ENCODE peak calls at places on chromosomes 1 and 21, in eight cellular contexts. W is KBM-7; H is T-helper 2 cell; C is B cell; B is NCI-H774; I is NCI-H2081; P is stimulated activated CD4-positive, alpha-beta T cell treated with anti-CD3 and anti-CD28 coated beads, Interleukin-12 subunit alpha, Interleukin-12 subunit beta, amount 100 ng/mL, for 4 hours; G is central memory CD4-positive, alpha-beta T cell. Z is an unnamed sample.

GRCh38 chr1:51916587-51917405 is 38.3 kb upstream of the NRDC start:
- DNase-seq in I (no peak), G (no peak), C (no peak), B (no peak), P (no peak), H (no peak), W (no peak), Z (no peak)

GRCh38 chr1:19325958-19326747 is 14.0 kb downstream of the SLC66A1 start:
- DNase-seq in H (no peak), P (no peak), I (no peak), G (no peak), W (peak; percentile 84), C (no peak), B (no peak), Z (no peak)

GRCh38 chr1:80535446-80535845 is 1265.3 kb upstream of the ADGRL2 start:
- DNase-seq in H (no peak), G (no peak), B (no peak), W (no peak), I (no peak), C (no peak), P (no peak), Z (no peak)

GRCh38 chr1:70048336-70048735 is 157.0 kb downstream of the LRRC40 start:
- DNase-seq in H (no peak), G (no peak), I (no peak), B (no peak), C (no peak), W (no peak), P (no peak), Z (no peak)

GRCh38 chr1:65148548-65149390 is 766 bp downstream of the AK4 start:
- DNase-seq in I (peak; percentile 35), G (no peak), W (peak; percentile 61), C (peak; percentile 38), B (peak; percentile 31), P (peak; percentile 28), H (no peak), Z (peak; percentile 74)

GRCh38 chr21:34360488-34361241 is 3.1 kb upstream of the KCNE2 start:
- DNase-seq in I (no peak), P (no peak), W (peak; percentile 25), G (no peak), B (no peak), H (no peak), C (no peak), Z (no peak)

GRCh38 chr1:197865809-197866208 is 36.6 kb upstream of the C1orf53 start:
- DNase-seq in C (no peak), W (no peak), P (no peak), I (no peak), G (no peak), H (no peak), B (no peak), Z (no peak)

GRCh38 chr1:232034547-232034946 is 408.0 kb downstream of the DISC1 start:
- DNase-seq in P (no peak), B (no peak), C (no peak), W (no peak), G (no peak), I (no peak), H (no peak), Z (no peak)

GRCh38 chr1:94668528-94668927 is 127.0 kb upstream of the F3 start:
- DNase-seq in I (no peak), W (no peak), C (no peak), P (no peak), H (no peak), G (no peak), B (no peak), Z (no peak)

GRCh38 chr1:230281531-230281930 is 144.6 kb downstream of the PGBD5 start:
- DNase-seq in G (no peak), W (peak; percentile 59), I (no peak), B (no peak), H (no peak), P (no peak), C (no peak), Z (no peak)

GRCh38 chr1:202248861-202249260 is 55.3 kb downstream of the LGR6 start:
- DNase-seq in B (no peak), C (no peak), I (no peak), W (no peak), H (no peak), P (no peak), G (no peak), Z (no peak)

GRCh38 chr1:162232034-162232433 is 144.6 kb downstream of the SPATA46 start:
- DNase-seq in H (no peak), B (no peak), I (no peak), C (no peak), P (no peak), W (no peak), G (no peak), Z (no peak)

GRCh38 chr21:46119565-46120271 is 21.8 kb downstream of the COL6A2 start:
- DNase-seq in B (no peak), P (no peak), I (no peak), W (no peak), C (peak; percentile 31), H (peak; percentile 2), G (no peak), Z (no peak)

GRCh38 chr1:49052102-49052501 is 275.4 kb upstream of the BEND5 start:
- DNase-seq in I (peak; percentile 44), H (no peak), G (no peak), C (no peak), P (no peak), W (no peak), B (no peak), Z (peak; percentile 69)

GRCh38 chr1:226001852-226002666 is 2.9 kb upstream of the SDE2 start:
- DNase-seq in H (peak; percentile 32), G (peak; percentile 77), B (peak; percentile 88), I (peak; percentile 96), P (peak; percentile 8), C (peak; percentile 60), W (peak; percentile 99), Z (peak; percentile 91)

GRCh38 chr21:14617836-14618235 is 71.7 kb upstream of the SAMSN1 start:
- DNase-seq in W (peak; percentile 76), B (no peak), H (no peak), C (no peak), I (no peak), G (no peak), P (no peak), Z (no peak)

GRCh38 chr1:234222561-234223280 is 150.5 kb upstream of the COA6 start:
- DNase-seq in B (no peak), C (no peak), G (no peak), W (no peak), I (no peak), H (no peak), P (no peak), Z (no peak)

Z was measured in NCI-H146.